ENCODE peak calls at places on chromosomes 7 and 10, in nine cellular contexts. One of them, this sample, is unnamed.

GRCh38 chr10:67607472-67607871 is 88.5 kb downstream of the CTNNA3 start:
- DNase-seq in activated T-cell treated with anti-CD3 and anti-CD28 coated beads, Interleukin-2, amount 50 U/mL, for 72 hours: peak
- DNase-seq in activated CD4-positive, CD25-positive, alpha-beta regulatory T cell: no peak
- DNase-seq in lower leg skin: no peak
- DNase-seq in stimulated activated CD8-positive, alpha-beta memory T cell treated with anti-CD3 and anti-CD28 coated beads, Interleukin-15, amount 100 ng/mL, for 24 hours: no peak
- DNase-seq in GM12865: no peak
- DNase-seq in fibroblast of the aortic adventitia: no peak
- DNase-seq in Right ventricle myocardium superior: no peak
- DNase-seq in activated T-helper 9 cell treated with anti-CD3 and anti-CD28 coated beads, Interleukin-2, amount 50 U/mL, for 16 hours: no peak
- DNase-seq in this sample: no peak

GRCh38 chr10:115827650-115828049 is 445.4 kb downstream of the GFRA1 start:
- DNase-seq in activated T-cell treated with anti-CD3 and anti-CD28 coated beads, Interleukin-2, amount 50 U/mL, for 72 hours: no peak
- DNase-seq in activated CD4-positive, CD25-positive, alpha-beta regulatory T cell: no peak
- DNase-seq in lower leg skin: no peak
- DNase-seq in stimulated activated CD8-positive, alpha-beta memory T cell treated with anti-CD3 and anti-CD28 coated beads, Interleukin-15, amount 100 ng/mL, for 24 hours: no peak
- DNase-seq in GM12865: no peak
- DNase-seq in fibroblast of the aortic adventitia: peak
- DNase-seq in Right ventricle myocardium superior: no peak
- DNase-seq in activated T-helper 9 cell treated with anti-CD3 and anti-CD28 coated beads, Interleukin-2, amount 50 U/mL, for 16 hours: no peak
- DNase-seq in this sample: no peak

GRCh38 chr7:617614-618538 is 98.2 kb upstream of the PDGFA start:
- DNase-seq in activated T-cell treated with anti-CD3 and anti-CD28 coated beads, Interleukin-2, amount 50 U/mL, for 72 hours: peak
- DNase-seq in activated CD4-positive, CD25-positive, alpha-beta regulatory T cell: no peak
- DNase-seq in lower leg skin: no peak
- DNase-seq in stimulated activated CD8-positive, alpha-beta memory T cell treated with anti-CD3 and anti-CD28 coated beads, Interleukin-15, amount 100 ng/mL, for 24 hours: no peak
- DNase-seq in GM12865: no peak
- DNase-seq in fibroblast of the aortic adventitia: no peak
- DNase-seq in Right ventricle myocardium superior: no peak
- DNase-seq in activated T-helper 9 cell treated with anti-CD3 and anti-CD28 coated beads, Interleukin-2, amount 50 U/mL, for 16 hours: no peak
- DNase-seq in this sample: no peak

GRCh38 chr7:25368599-25368998 is 140.3 kb upstream of the NPVF start:
- DNase-seq in activated T-cell treated with anti-CD3 and anti-CD28 coated beads, Interleukin-2, amount 50 U/mL, for 72 hours: no peak
- DNase-seq in activated CD4-positive, CD25-positive, alpha-beta regulatory T cell: no peak
- DNase-seq in lower leg skin: no peak
- DNase-seq in stimulated activated CD8-positive, alpha-beta memory T cell treated with anti-CD3 and anti-CD28 coated beads, Interleukin-15, amount 100 ng/mL, for 24 hours: no peak
- DNase-seq in GM12865: no peak
- DNase-seq in fibroblast of the aortic adventitia: no peak
- DNase-seq in Right ventricle myocardium superior: no peak
- DNase-seq in activated T-helper 9 cell treated with anti-CD3 and anti-CD28 coated beads, Interleukin-2, amount 50 U/mL, for 16 hours: no peak
- DNase-seq in this sample: no peak

GRCh38 chr7:128404143-128404681 is 5.6 kb downstream of the IMPDH1 start:
- DNase-seq in activated T-cell treated with anti-CD3 and anti-CD28 coated beads, Interleukin-2, amount 50 U/mL, for 72 hours: no peak
- DNase-seq in activated CD4-positive, CD25-positive, alpha-beta regulatory T cell: no peak
- DNase-seq in lower leg skin: no peak
- DNase-seq in stimulated activated CD8-positive, alpha-beta memory T cell treated with anti-CD3 and anti-CD28 coated beads, Interleukin-15, amount 100 ng/mL, for 24 hours: no peak
- DNase-seq in GM12865: no peak
- DNase-seq in fibroblast of the aortic adventitia: no peak
- DNase-seq in Right ventricle myocardium superior: no peak
- DNase-seq in activated T-helper 9 cell treated with anti-CD3 and anti-CD28 coated beads, Interleukin-2, amount 50 U/mL, for 16 hours: no peak
- DNase-seq in this sample: no peak

GRCh38 chr7:1508277-1508758 is 4.1 kb upstream of the INTS1 start:
- DNase-seq in activated T-cell treated with anti-CD3 and anti-CD28 coated beads, Interleukin-2, amount 50 U/mL, for 72 hours: no peak
- DNase-seq in activated CD4-positive, CD25-positive, alpha-beta regulatory T cell: no peak
- DNase-seq in lower leg skin: no peak
- DNase-seq in stimulated activated CD8-positive, alpha-beta memory T cell treated with anti-CD3 and anti-CD28 coated beads, Interleukin-15, amount 100 ng/mL, for 24 hours: no peak
- DNase-seq in GM12865: no peak
- DNase-seq in fibroblast of the aortic adventitia: no peak
- DNase-seq in Right ventricle myocardium superior: no peak
- DNase-seq in activated T-helper 9 cell treated with anti-CD3 and anti-CD28 coated beads, Interleukin-2, amount 50 U/mL, for 16 hours: no peak
- DNase-seq in this sample: no peak

GRCh38 chr7:13577566-13578145 is 411.8 kb downstream of the ETV1 start:
- DNase-seq in activated T-cell treated with anti-CD3 and anti-CD28 coated beads, Interleukin-2, amount 50 U/mL, for 72 hours: no peak
- DNase-seq in activated CD4-positive, CD25-positive, alpha-beta regulatory T cell: no peak
- DNase-seq in lower leg skin: no peak
- DNase-seq in stimulated activated CD8-positive, alpha-beta memory T cell treated with anti-CD3 and anti-CD28 coated beads, Interleukin-15, amount 100 ng/mL, for 24 hours: no peak
- DNase-seq in GM12865: no peak
- DNase-seq in fibroblast of the aortic adventitia: no peak
- DNase-seq in Right ventricle myocardium superior: no peak
- DNase-seq in activated T-helper 9 cell treated with anti-CD3 and anti-CD28 coated beads, Interleukin-2, amount 50 U/mL, for 16 hours: no peak
- DNase-seq in this sample: no peak

GRCh38 chr7:95899919-95900513 is 127.7 kb downstream of the DYNC1I1 start:
- DNase-seq in activated T-cell treated with anti-CD3 and anti-CD28 coated beads, Interleukin-2, amount 50 U/mL, for 72 hours: no peak
- DNase-seq in activated CD4-positive, CD25-positive, alpha-beta regulatory T cell: no peak
- DNase-seq in lower leg skin: no peak
- DNase-seq in stimulated activated CD8-positive, alpha-beta memory T cell treated with anti-CD3 and anti-CD28 coated beads, Interleukin-15, amount 100 ng/mL, for 24 hours: no peak
- DNase-seq in GM12865: no peak
- DNase-seq in fibroblast of the aortic adventitia: no peak
- DNase-seq in Right ventricle myocardium superior: no peak
- DNase-seq in activated T-helper 9 cell treated with anti-CD3 and anti-CD28 coated beads, Interleukin-2, amount 50 U/mL, for 16 hours: no peak
- DNase-seq in this sample: peak

GRCh38 chr10:7186387-7187032 is 224.3 kb downstream of the SFMBT2 start:
- DNase-seq in activated T-cell treated with anti-CD3 and anti-CD28 coated beads, Interleukin-2, amount 50 U/mL, for 72 hours: peak
- DNase-seq in activated CD4-positive, CD25-positive, alpha-beta regulatory T cell: no peak
- DNase-seq in lower leg skin: no peak
- DNase-seq in stimulated activated CD8-positive, alpha-beta memory T cell treated with anti-CD3 and anti-CD28 coated beads, Interleukin-15, amount 100 ng/mL, for 24 hours: no peak
- DNase-seq in GM12865: no peak
- DNase-seq in fibroblast of the aortic adventitia: no peak
- DNase-seq in Right ventricle myocardium superior: no peak
- DNase-seq in activated T-helper 9 cell treated with anti-CD3 and anti-CD28 coated beads, Interleukin-2, amount 50 U/mL, for 16 hours: no peak
- DNase-seq in this sample: no peak

GRCh38 chr10:110547139-110547761 is 20.2 kb upstream of the SMC3 start:
- DNase-seq in activated T-cell treated with anti-CD3 and anti-CD28 coated beads, Interleukin-2, amount 50 U/mL, for 72 hours: no peak
- DNase-seq in activated CD4-positive, CD25-positive, alpha-beta regulatory T cell: no peak
- DNase-seq in lower leg skin: no peak
- DNase-seq in stimulated activated CD8-positive, alpha-beta memory T cell treated with anti-CD3 and anti-CD28 coated beads, Interleukin-15, amount 100 ng/mL, for 24 hours: no peak
- DNase-seq in GM12865: peak
- DNase-seq in fibroblast of the aortic adventitia: peak
- DNase-seq in Right ventricle myocardium superior: no peak
- DNase-seq in activated T-helper 9 cell treated with anti-CD3 and anti-CD28 coated beads, Interleukin-2, amount 50 U/mL, for 16 hours: no peak
- DNase-seq in this sample: peak

This sample was measured in AML-193.